ENCODE peak calls at places on chromosomes 3 and 15, in seven cellular contexts. F is CD8-positive, alpha-beta memory T cell; H is cardiac fibroblast; V is NCI-H1417; E is fibroblast of the aortic adventitia; D is M059J; N is astrocyte of the spinal cord. Q is an unnamed sample.

GRCh38 chr3:10557783-10558373 is 52.5 kb upstream of the ATP2B2 start:
- DNase-seq in V (no peak), F (no peak), E (no peak), D (peak; percentile 89), H (peak; percentile 3), N (peak; percentile 42), Q (peak; percentile 56)

GRCh38 chr15:82043726-82044372 is 2.0 kb downstream of the MEX3B start:
- DNase-seq in F (no peak), V (peak; percentile 58), D (no peak), H (no peak), E (no peak), N (no peak), Q (no peak)

GRCh38 chr15:93942140-93942808 is 289.1 kb upstream of the MCTP2 start:
- DNase-seq in N (no peak), E (no peak), D (no peak), F (no peak), H (no peak), V (peak; percentile 84), Q (no peak)

GRCh38 chr3:132268956-132269355 is 48.3 kb upstream of the ACP3 start:
- DNase-seq in N (peak; percentile 35), V (no peak), F (no peak), H (peak; percentile 60), D (peak; percentile 18), E (peak; percentile 34), Q (peak; percentile 30)

GRCh38 chr15:101710806-101711205 is 13.5 kb downstream of the TARS3 start:
- DNase-seq in E (peak; percentile 8), N (peak; percentile 40), D (peak; percentile 67), H (peak; percentile 17), F (no peak), V (no peak), Q (no peak)

GRCh38 chr3:23648326-23648964 is 157.3 kb upstream of the UBE2E1 start:
- DNase-seq in F (no peak), V (no peak), N (peak; percentile 19), E (peak; percentile 68), D (peak; percentile 46), H (peak; percentile 49), Q (peak; percentile 32)

GRCh38 chr3:24237971-24238767 is 256.5 kb downstream of the THRB start:
- DNase-seq in N (peak; percentile 87), H (peak; percentile 91), E (peak; percentile 92), F (peak; percentile 17), D (peak; percentile 90), V (peak; percentile 72), Q (peak; percentile 92)

GRCh38 chr3:53084310-53085001 is 38.6 kb upstream of the SFMBT1 start:
- DNase-seq in H (no peak), F (no peak), D (peak; percentile 44), E (no peak), N (no peak), V (no peak), Q (no peak)

GRCh38 chr3:127588675-127589577 is 1.6 kb downstream of the TPRA1 start:
- DNase-seq in E (peak; percentile 67), D (peak; percentile 58), F (peak; percentile 21), H (peak; percentile 65), N (peak; percentile 36), V (no peak), Q (peak; percentile 48)

GRCh38 chr3:142450192-142450591 is 2.4 kb upstream of the XRN1 start:
- DNase-seq in F (no peak), D (no peak), N (no peak), E (peak; percentile 8), V (no peak), H (no peak), Q (no peak)

GRCh38 chr3:66297917-66298316 is 77.1 kb downstream of the SLC25A26 start:
- DNase-seq in V (no peak), E (peak; percentile 82), N (peak; percentile 80), H (peak; percentile 63), F (no peak), D (no peak), Q (no peak)